ENCODE peak calls at places on chromosomes 12 and 14, in eight cellular contexts. W, E, K, T, Q, I, S and U are unnamed samples.

GRCh38 chr14:64421166-64421565 is 33.0 kb downstream of the MTHFD1 start:
- DNase-seq in K (no peak), T (no peak), Q (peak; percentile 76), S (no peak), I (peak; percentile 89), E (no peak), W (peak; percentile 65), U (no peak)

GRCh38 chr14:81990312-81990761 is 456.7 kb upstream of the SEL1L start:
- DNase-seq in T (no peak), W (peak; percentile 35), S (peak; percentile 31), Q (peak; percentile 17), K (peak; percentile 22), I (peak; percentile 33), E (peak; percentile 32), U (peak; percentile 39)

GRCh38 chr14:75636100-75636692 is 24.5 kb downstream of the ERG28 start:
- DNase-seq in E (no peak), K (no peak), T (no peak), W (peak; percentile 58), S (no peak), I (peak; percentile 81), Q (peak; percentile 73), U (no peak)

GRCh38 chr12:111581434-111582132 is 17.5 kb downstream of the ATXN2 start:
- DNase-seq in E (no peak), K (no peak), I (no peak), W (no peak), S (no peak), T (no peak), Q (peak; percentile 58), U (no peak)

GRCh38 chr12:124053855-124054254 is 80.8 kb downstream of the ZNF664 start:
- DNase-seq in S (peak; percentile 5), T (no peak), I (peak; percentile 72), Q (peak; percentile 50), K (no peak), W (peak; percentile 81), E (no peak), U (no peak)

GRCh38 chr12:51922146-51922545 is 14.8 kb downstream of the ACVRL1 start:
- DNase-seq in I (no peak), S (no peak), Q (no peak), T (no peak), W (no peak), E (no peak), K (no peak), U (no peak)

GRCh38 chr12:125989716-125990115 is 924.5 kb downstream of the AACS start:
- DNase-seq in T (no peak), W (no peak), S (no peak), Q (no peak), K (no peak), I (no peak), E (no peak), U (no peak)

GRCh38 chr12:54232790-54233189 is 44.0 kb upstream of the SMUG1 start:
- DNase-seq in S (no peak), E (no peak), T (no peak), Q (peak; percentile 66), K (no peak), I (peak; percentile 47), W (peak; percentile 69), U (no peak)

GRCh38 chr12:57118711-57119271 is 7.6 kb upstream of the STAT6 start:
- DNase-seq in I (peak; percentile 72), T (no peak), S (peak; percentile 82), K (no peak), E (no peak), W (no peak), Q (peak; percentile 34), U (peak; percentile 32)

GRCh38 chr14:69921052-69921451 is 41.8 kb downstream of the SMOC1 start:
- DNase-seq in W (no peak), S (no peak), I (no peak), Q (peak; percentile 82), E (no peak), T (no peak), K (no peak), U (no peak)

GRCh38 chr12:124153396-124153795 is 141.5 kb upstream of the RFLNA start:
- DNase-seq in E (no peak), Q (no peak), S (no peak), T (no peak), I (no peak), K (no peak), W (no peak), U (no peak)